ENCODE peak calls at places on chromosomes 5 and 9, in ten cellular contexts. One of them, this sample, is unnamed.

GRCh38 chr5:8848997-8849585 is 696.8 kb downstream of the SEMA5A start:
- DNase-seq in choroid plexus epithelial cell: peak; percentile 51
- DNase-seq in upper lobe of right lung: no peak
- DNase-seq in stimulated activated CD4-positive, alpha-beta T cell treated with anti-CD3 and anti-CD28 coated beads, Interleukin-15, amount 100 ng/mL, for 1 hour: no peak
- DNase-seq in SHP77: no peak
- DNase-seq in NAMALWA: no peak
- DNase-seq in RPMI7951: peak; percentile 70
- DNase-seq in activated CD8-positive, alpha-beta memory T cell treated with anti-CD3 and anti-CD28 coated beads for 1 hour: no peak
- DNase-seq in NB4: no peak
- DNase-seq in ELF-1: no peak
- DNase-seq in this sample: peak; percentile 95

GRCh38 chr5:59790399-59791130 is 103.0 kb downstream of the PDE4D start:
- DNase-seq in activated CD8-positive, alpha-beta memory T cell treated with anti-CD3 and anti-CD28 coated beads for 1 hour: no peak
- DNase-seq in upper lobe of right lung: no peak
- DNase-seq in stimulated activated CD4-positive, alpha-beta T cell treated with anti-CD3 and anti-CD28 coated beads, Interleukin-15, amount 100 ng/mL, for 1 hour: no peak
- DNase-seq in SHP77: no peak
- DNase-seq in NAMALWA: no peak
- DNase-seq in RPMI7951: peak; percentile 37
- DNase-seq in ELF-1: no peak
- DNase-seq in NB4: no peak
- DNase-seq in choroid plexus epithelial cell: peak; percentile 77
- DNase-seq in this sample: peak; percentile 32

GRCh38 chr5:140563554-140563953 is 844 bp downstream of the APBB3 start:
- DNase-seq in RPMI7951: no peak
- DNase-seq in choroid plexus epithelial cell: no peak
- DNase-seq in ELF-1: no peak
- DNase-seq in activated CD8-positive, alpha-beta memory T cell treated with anti-CD3 and anti-CD28 coated beads for 1 hour: no peak
- DNase-seq in SHP77: no peak
- DNase-seq in NAMALWA: no peak
- DNase-seq in NB4: no peak
- DNase-seq in upper lobe of right lung: no peak
- DNase-seq in stimulated activated CD4-positive, alpha-beta T cell treated with anti-CD3 and anti-CD28 coated beads, Interleukin-15, amount 100 ng/mL, for 1 hour: no peak
- DNase-seq in this sample: no peak

GRCh38 chr9:34601883-34602570 is 9.9 kb downstream of the RPP25L start:
- DNase-seq in activated CD8-positive, alpha-beta memory T cell treated with anti-CD3 and anti-CD28 coated beads for 1 hour: no peak
- DNase-seq in upper lobe of right lung: no peak
- DNase-seq in SHP77: no peak
- DNase-seq in stimulated activated CD4-positive, alpha-beta T cell treated with anti-CD3 and anti-CD28 coated beads, Interleukin-15, amount 100 ng/mL, for 1 hour: no peak
- DNase-seq in choroid plexus epithelial cell: no peak
- DNase-seq in NB4: no peak
- DNase-seq in RPMI7951: no peak
- DNase-seq in NAMALWA: peak; percentile 41
- DNase-seq in ELF-1: no peak
- DNase-seq in this sample: no peak

GRCh38 chr5:149432861-149433462 is 53.9 kb upstream of the IL17B start:
- DNase-seq in activated CD8-positive, alpha-beta memory T cell treated with anti-CD3 and anti-CD28 coated beads for 1 hour: no peak
- DNase-seq in ELF-1: no peak
- DNase-seq in RPMI7951: no peak
- DNase-seq in upper lobe of right lung: no peak
- DNase-seq in choroid plexus epithelial cell: no peak
- DNase-seq in SHP77: no peak
- DNase-seq in NAMALWA: no peak
- DNase-seq in NB4: no peak
- DNase-seq in stimulated activated CD4-positive, alpha-beta T cell treated with anti-CD3 and anti-CD28 coated beads, Interleukin-15, amount 100 ng/mL, for 1 hour: no peak
- DNase-seq in this sample: no peak

GRCh38 chr5:80206282-80206681 is 49.6 kb downstream of the SERINC5 start:
- DNase-seq in ELF-1: no peak
- DNase-seq in choroid plexus epithelial cell: peak; percentile 41
- DNase-seq in SHP77: no peak
- DNase-seq in NB4: no peak
- DNase-seq in activated CD8-positive, alpha-beta memory T cell treated with anti-CD3 and anti-CD28 coated beads for 1 hour: no peak
- DNase-seq in stimulated activated CD4-positive, alpha-beta T cell treated with anti-CD3 and anti-CD28 coated beads, Interleukin-15, amount 100 ng/mL, for 1 hour: no peak
- DNase-seq in NAMALWA: no peak
- DNase-seq in upper lobe of right lung: no peak
- DNase-seq in RPMI7951: peak; percentile 37
- DNase-seq in this sample: peak; percentile 89

GRCh38 chr9:74921732-74922131 is 31.0 kb downstream of the C9orf40 start:
- DNase-seq in SHP77: no peak
- DNase-seq in stimulated activated CD4-positive, alpha-beta T cell treated with anti-CD3 and anti-CD28 coated beads, Interleukin-15, amount 100 ng/mL, for 1 hour: no peak
- DNase-seq in choroid plexus epithelial cell: no peak
- DNase-seq in RPMI7951: no peak
- DNase-seq in upper lobe of right lung: no peak
- DNase-seq in NB4: no peak
- DNase-seq in ELF-1: no peak
- DNase-seq in NAMALWA: no peak
- DNase-seq in activated CD8-positive, alpha-beta memory T cell treated with anti-CD3 and anti-CD28 coated beads for 1 hour: no peak
- DNase-seq in this sample: no peak

GRCh38 chr9:846852-847251 is 5.4 kb downstream of the DMRT1 start:
- DNase-seq in choroid plexus epithelial cell: no peak
- DNase-seq in SHP77: no peak
- DNase-seq in NB4: no peak
- DNase-seq in activated CD8-positive, alpha-beta memory T cell treated with anti-CD3 and anti-CD28 coated beads for 1 hour: no peak
- DNase-seq in upper lobe of right lung: no peak
- DNase-seq in ELF-1: peak; percentile 39
- DNase-seq in RPMI7951: peak; percentile 4
- DNase-seq in stimulated activated CD4-positive, alpha-beta T cell treated with anti-CD3 and anti-CD28 coated beads, Interleukin-15, amount 100 ng/mL, for 1 hour: no peak
- DNase-seq in NAMALWA: no peak
- DNase-seq in this sample: no peak

GRCh38 chr5:113574417-113574816 is 60.9 kb downstream of the YTHDC2 start:
- DNase-seq in SHP77: no peak
- DNase-seq in ELF-1: no peak
- DNase-seq in stimulated activated CD4-positive, alpha-beta T cell treated with anti-CD3 and anti-CD28 coated beads, Interleukin-15, amount 100 ng/mL, for 1 hour: no peak
- DNase-seq in NB4: peak; percentile 6
- DNase-seq in activated CD8-positive, alpha-beta memory T cell treated with anti-CD3 and anti-CD28 coated beads for 1 hour: no peak
- DNase-seq in upper lobe of right lung: no peak
- DNase-seq in choroid plexus epithelial cell: peak; percentile 85
- DNase-seq in RPMI7951: peak; percentile 89
- DNase-seq in NAMALWA: no peak
- DNase-seq in this sample: peak; percentile 78

GRCh38 chr5:36932699-36933098 is 56.1 kb downstream of the NIPBL start:
- DNase-seq in stimulated activated CD4-positive, alpha-beta T cell treated with anti-CD3 and anti-CD28 coated beads, Interleukin-15, amount 100 ng/mL, for 1 hour: no peak
- DNase-seq in upper lobe of right lung: no peak
- DNase-seq in activated CD8-positive, alpha-beta memory T cell treated with anti-CD3 and anti-CD28 coated beads for 1 hour: no peak
- DNase-seq in NAMALWA: no peak
- DNase-seq in choroid plexus epithelial cell: no peak
- DNase-seq in ELF-1: no peak
- DNase-seq in NB4: no peak
- DNase-seq in RPMI7951: no peak
- DNase-seq in SHP77: no peak
- DNase-seq in this sample: no peak

GRCh38 chr9:119841005-119841404 is 471.8 kb upstream of the BRINP1 start:
- DNase-seq in RPMI7951: no peak
- DNase-seq in stimulated activated CD4-positive, alpha-beta T cell treated with anti-CD3 and anti-CD28 coated beads, Interleukin-15, amount 100 ng/mL, for 1 hour: no peak
- DNase-seq in choroid plexus epithelial cell: no peak
- DNase-seq in ELF-1: peak; percentile 29
- DNase-seq in upper lobe of right lung: no peak
- DNase-seq in SHP77: no peak
- DNase-seq in activated CD8-positive, alpha-beta memory T cell treated with anti-CD3 and anti-CD28 coated beads for 1 hour: no peak
- DNase-seq in NB4: no peak
- DNase-seq in NAMALWA: no peak
- DNase-seq in this sample: no peak

GRCh38 chr9:136095495-136096058 is 488 bp upstream of the NACC2 start:
- DNase-seq in SHP77: no peak
- DNase-seq in stimulated activated CD4-positive, alpha-beta T cell treated with anti-CD3 and anti-CD28 coated beads, Interleukin-15, amount 100 ng/mL, for 1 hour: no peak
- DNase-seq in NB4: peak; percentile 57
- DNase-seq in RPMI7951: peak; percentile 11
- DNase-seq in activated CD8-positive, alpha-beta memory T cell treated with anti-CD3 and anti-CD28 coated beads for 1 hour: no peak
- DNase-seq in NAMALWA: no peak
- DNase-seq in ELF-1: no peak
- DNase-seq in choroid plexus epithelial cell: peak; percentile 39
- DNase-seq in upper lobe of right lung: no peak
- DNase-seq in this sample: peak; percentile 73

GRCh38 chr9:123343428-123344272 is 12.3 kb upstream of the CRB2 start:
- DNase-seq in activated CD8-positive, alpha-beta memory T cell treated with anti-CD3 and anti-CD28 coated beads for 1 hour: no peak
- DNase-seq in RPMI7951: no peak
- DNase-seq in ELF-1: no peak
- DNase-seq in choroid plexus epithelial cell: no peak
- DNase-seq in SHP77: no peak
- DNase-seq in upper lobe of right lung: no peak
- DNase-seq in NAMALWA: peak; percentile 76
- DNase-seq in NB4: peak; percentile 37
- DNase-seq in stimulated activated CD4-positive, alpha-beta T cell treated with anti-CD3 and anti-CD28 coated beads, Interleukin-15, amount 100 ng/mL, for 1 hour: no peak
- DNase-seq in this sample: peak; percentile 81

GRCh38 chr5:80686757-80687156 is 32.0 kb upstream of the DHFR start:
- DNase-seq in NB4: peak; percentile 7
- DNase-seq in RPMI7951: peak; percentile 3
- DNase-seq in activated CD8-positive, alpha-beta memory T cell treated with anti-CD3 and anti-CD28 coated beads for 1 hour: no peak
- DNase-seq in SHP77: no peak
- DNase-seq in upper lobe of right lung: no peak
- DNase-seq in ELF-1: no peak
- DNase-seq in stimulated activated CD4-positive, alpha-beta T cell treated with anti-CD3 and anti-CD28 coated beads, Interleukin-15, amount 100 ng/mL, for 1 hour: no peak
- DNase-seq in choroid plexus epithelial cell: peak; percentile 45
- DNase-seq in NAMALWA: peak; percentile 38
- DNase-seq in this sample: peak; percentile 46

GRCh38 chr9:137685035-137685885 is 66.5 kb downstream of the EHMT1 start:
- DNase-seq in RPMI7951: no peak
- DNase-seq in choroid plexus epithelial cell: peak; percentile 67
- DNase-seq in ELF-1: no peak
- DNase-seq in NB4: no peak
- DNase-seq in NAMALWA: no peak
- DNase-seq in SHP77: no peak
- DNase-seq in stimulated activated CD4-positive, alpha-beta T cell treated with anti-CD3 and anti-CD28 coated beads, Interleukin-15, amount 100 ng/mL, for 1 hour: no peak
- DNase-seq in upper lobe of right lung: no peak
- DNase-seq in activated CD8-positive, alpha-beta memory T cell treated with anti-CD3 and anti-CD28 coated beads for 1 hour: no peak
- DNase-seq in this sample: peak; percentile 44

GRCh38 chr9:134570151-134570621 is 71.4 kb upstream of the COL5A1 start:
- DNase-seq in SHP77: no peak
- DNase-seq in NB4: peak; percentile 81
- DNase-seq in upper lobe of right lung: peak; percentile 38
- DNase-seq in activated CD8-positive, alpha-beta memory T cell treated with anti-CD3 and anti-CD28 coated beads for 1 hour: no peak
- DNase-seq in choroid plexus epithelial cell: no peak
- DNase-seq in stimulated activated CD4-positive, alpha-beta T cell treated with anti-CD3 and anti-CD28 coated beads, Interleukin-15, amount 100 ng/mL, for 1 hour: no peak
- DNase-seq in ELF-1: no peak
- DNase-seq in NAMALWA: peak; percentile 30
- DNase-seq in RPMI7951: no peak
- DNase-seq in this sample: peak; percentile 54

GRCh38 chr9:108854094-108854493 is 1.7 kb downstream of the ACTL7B start:
- DNase-seq in stimulated activated CD4-positive, alpha-beta T cell treated with anti-CD3 and anti-CD28 coated beads, Interleukin-15, amount 100 ng/mL, for 1 hour: no peak
- DNase-seq in choroid plexus epithelial cell: no peak
- DNase-seq in activated CD8-positive, alpha-beta memory T cell treated with anti-CD3 and anti-CD28 coated beads for 1 hour: no peak
- DNase-seq in NB4: no peak
- DNase-seq in RPMI7951: no peak
- DNase-seq in upper lobe of right lung: no peak
- DNase-seq in SHP77: peak; percentile 11
- DNase-seq in ELF-1: no peak
- DNase-seq in NAMALWA: no peak
- DNase-seq in this sample: no peak

GRCh38 chr5:52657231-52657645 is 130.5 kb upstream of the ITGA1 start:
- DNase-seq in NAMALWA: peak; percentile 59
- DNase-seq in RPMI7951: peak; percentile 48
- DNase-seq in ELF-1: no peak
- DNase-seq in choroid plexus epithelial cell: peak; percentile 74
- DNase-seq in upper lobe of right lung: no peak
- DNase-seq in stimulated activated CD4-positive, alpha-beta T cell treated with anti-CD3 and anti-CD28 coated beads, Interleukin-15, amount 100 ng/mL, for 1 hour: no peak
- DNase-seq in SHP77: no peak
- DNase-seq in NB4: peak; percentile 56
- DNase-seq in activated CD8-positive, alpha-beta memory T cell treated with anti-CD3 and anti-CD28 coated beads for 1 hour: no peak
- DNase-seq in this sample: peak; percentile 71

GRCh38 chr5:143592648-143593047 is 189.2 kb upstream of the NR3C1 start:
- DNase-seq in NB4: peak; percentile 22
- DNase-seq in ELF-1: no peak
- DNase-seq in choroid plexus epithelial cell: peak; percentile 83
- DNase-seq in upper lobe of right lung: no peak
- DNase-seq in NAMALWA: peak; percentile 86
- DNase-seq in activated CD8-positive, alpha-beta memory T cell treated with anti-CD3 and anti-CD28 coated beads for 1 hour: no peak
- DNase-seq in RPMI7951: peak; percentile 31
- DNase-seq in SHP77: no peak
- DNase-seq in stimulated activated CD4-positive, alpha-beta T cell treated with anti-CD3 and anti-CD28 coated beads, Interleukin-15, amount 100 ng/mL, for 1 hour: no peak
- DNase-seq in this sample: peak; percentile 48

GRCh38 chr5:76690704-76691469 is 25.0 kb upstream of the F2R start:
- DNase-seq in activated CD8-positive, alpha-beta memory T cell treated with anti-CD3 and anti-CD28 coated beads for 1 hour: no peak
- DNase-seq in NAMALWA: no peak
- DNase-seq in SHP77: no peak
- DNase-seq in ELF-1: no peak
- DNase-seq in stimulated activated CD4-positive, alpha-beta T cell treated with anti-CD3 and anti-CD28 coated beads, Interleukin-15, amount 100 ng/mL, for 1 hour: no peak
- DNase-seq in choroid plexus epithelial cell: peak; percentile 81
- DNase-seq in upper lobe of right lung: no peak
- DNase-seq in RPMI7951: peak; percentile 73
- DNase-seq in NB4: no peak
- DNase-seq in this sample: peak; percentile 54

GRCh38 chr5:67211926-67212325 is 15.3 kb upstream of the CD180 start:
- DNase-seq in NAMALWA: no peak
- DNase-seq in stimulated activated CD4-positive, alpha-beta T cell treated with anti-CD3 and anti-CD28 coated beads, Interleukin-15, amount 100 ng/mL, for 1 hour: no peak
- DNase-seq in NB4: no peak
- DNase-seq in activated CD8-positive, alpha-beta memory T cell treated with anti-CD3 and anti-CD28 coated beads for 1 hour: no peak
- DNase-seq in choroid plexus epithelial cell: peak; percentile 82
- DNase-seq in ELF-1: peak; percentile 18
- DNase-seq in RPMI7951: peak; percentile 82
- DNase-seq in SHP77: no peak
- DNase-seq in upper lobe of right lung: no peak
- DNase-seq in this sample: peak; percentile 77

GRCh38 chr5:10705736-10706135 is 55.3 kb downstream of the DAP start:
- DNase-seq in choroid plexus epithelial cell: no peak
- DNase-seq in upper lobe of right lung: no peak
- DNase-seq in activated CD8-positive, alpha-beta memory T cell treated with anti-CD3 and anti-CD28 coated beads for 1 hour: no peak
- DNase-seq in SHP77: no peak
- DNase-seq in NAMALWA: no peak
- DNase-seq in RPMI7951: no peak
- DNase-seq in ELF-1: no peak
- DNase-seq in stimulated activated CD4-positive, alpha-beta T cell treated with anti-CD3 and anti-CD28 coated beads, Interleukin-15, amount 100 ng/mL, for 1 hour: no peak
- DNase-seq in NB4: no peak
- DNase-seq in this sample: peak; percentile 25

GRCh38 chr5:131367219-131367860 is 103.5 kb downstream of the CDC42SE2 start:
- DNase-seq in NB4: no peak
- DNase-seq in NAMALWA: no peak
- DNase-seq in choroid plexus epithelial cell: no peak
- DNase-seq in SHP77: no peak
- DNase-seq in activated CD8-positive, alpha-beta memory T cell treated with anti-CD3 and anti-CD28 coated beads for 1 hour: no peak
- DNase-seq in RPMI7951: no peak
- DNase-seq in ELF-1: no peak
- DNase-seq in upper lobe of right lung: no peak
- DNase-seq in stimulated activated CD4-positive, alpha-beta T cell treated with anti-CD3 and anti-CD28 coated beads, Interleukin-15, amount 100 ng/mL, for 1 hour: no peak
- DNase-seq in this sample: no peak

GRCh38 chr5:10400834-10401233 is 40.8 kb upstream of the ROPN1L start:
- DNase-seq in NAMALWA: peak; percentile 21
- DNase-seq in upper lobe of right lung: no peak
- DNase-seq in NB4: no peak
- DNase-seq in RPMI7951: no peak
- DNase-seq in choroid plexus epithelial cell: peak; percentile 84
- DNase-seq in ELF-1: no peak
- DNase-seq in stimulated activated CD4-positive, alpha-beta T cell treated with anti-CD3 and anti-CD28 coated beads, Interleukin-15, amount 100 ng/mL, for 1 hour: no peak
- DNase-seq in activated CD8-positive, alpha-beta memory T cell treated with anti-CD3 and anti-CD28 coated beads for 1 hour: no peak
- DNase-seq in SHP77: no peak
- DNase-seq in this sample: peak; percentile 89

GRCh38 chr9:112051812-112052211 is 123.3 kb downstream of the SUSD1 start:
- DNase-seq in upper lobe of right lung: no peak
- DNase-seq in activated CD8-positive, alpha-beta memory T cell treated with anti-CD3 and anti-CD28 coated beads for 1 hour: no peak
- DNase-seq in SHP77: no peak
- DNase-seq in stimulated activated CD4-positive, alpha-beta T cell treated with anti-CD3 and anti-CD28 coated beads, Interleukin-15, amount 100 ng/mL, for 1 hour: no peak
- DNase-seq in NAMALWA: no peak
- DNase-seq in RPMI7951: peak; percentile 50
- DNase-seq in NB4: no peak
- DNase-seq in choroid plexus epithelial cell: no peak
- DNase-seq in ELF-1: no peak
- DNase-seq in this sample: peak; percentile 83

GRCh38 chr9:4739587-4740372 is 1.2 kb downstream of the AK3 start:
- DNase-seq in NAMALWA: no peak
- DNase-seq in upper lobe of right lung: peak; percentile 65
- DNase-seq in stimulated activated CD4-positive, alpha-beta T cell treated with anti-CD3 and anti-CD28 coated beads, Interleukin-15, amount 100 ng/mL, for 1 hour: no peak
- DNase-seq in NB4: peak; percentile 44
- DNase-seq in SHP77: no peak
- DNase-seq in ELF-1: no peak
- DNase-seq in choroid plexus epithelial cell: peak; percentile 20
- DNase-seq in RPMI7951: peak; percentile 47
- DNase-seq in activated CD8-positive, alpha-beta memory T cell treated with anti-CD3 and anti-CD28 coated beads for 1 hour: no peak
- DNase-seq in this sample: peak; percentile 33

GRCh38 chr9:133394687-133395271 is 18.6 kb downstream of the STKLD1 start:
- DNase-seq in activated CD8-positive, alpha-beta memory T cell treated with anti-CD3 and anti-CD28 coated beads for 1 hour: no peak
- DNase-seq in stimulated activated CD4-positive, alpha-beta T cell treated with anti-CD3 and anti-CD28 coated beads, Interleukin-15, amount 100 ng/mL, for 1 hour: no peak
- DNase-seq in choroid plexus epithelial cell: no peak
- DNase-seq in NAMALWA: no peak
- DNase-seq in NB4: no peak
- DNase-seq in SHP77: no peak
- DNase-seq in upper lobe of right lung: no peak
- DNase-seq in RPMI7951: no peak
- DNase-seq in ELF-1: no peak
- DNase-seq in this sample: no peak

GRCh38 chr5:137070521-137070920 is 428.6 kb downstream of the SPOCK1 start:
- DNase-seq in stimulated activated CD4-positive, alpha-beta T cell treated with anti-CD3 and anti-CD28 coated beads, Interleukin-15, amount 100 ng/mL, for 1 hour: no peak
- DNase-seq in upper lobe of right lung: no peak
- DNase-seq in NB4: no peak
- DNase-seq in ELF-1: no peak
- DNase-seq in RPMI7951: no peak
- DNase-seq in NAMALWA: no peak
- DNase-seq in activated CD8-positive, alpha-beta memory T cell treated with anti-CD3 and anti-CD28 coated beads for 1 hour: no peak
- DNase-seq in choroid plexus epithelial cell: no peak
- DNase-seq in SHP77: no peak
- DNase-seq in this sample: no peak